ENCODE peak calls at places on chromosomes 11 and 22, in four cellular contexts. U is GM19239, T is endothelial cell, Q is psoas muscle. H is an unnamed sample.

GRCh38 chr22:20258584-20259335 is 9.4 kb downstream of the RTN4R start:
- DNase-seq in Q (no peak), T (peak), U (no peak), H (no peak)

GRCh38 chr11:72969894-72970335 is 155.7 kb downstream of the ATG16L2 start:
- DNase-seq in Q (no peak), U (peak), T (no peak), H (no peak)

GRCh38 chr11:129611661-129612566 is 203.7 kb upstream of the TMEM45B start:
- DNase-seq in T (no peak), U (no peak), Q (no peak), H (no peak)

GRCh38 chr11:32312865-32313403 is 122.4 kb downstream of the WT1 start:
- DNase-seq in T (peak), U (no peak), Q (no peak), H (no peak)

GRCh38 chr22:46829140-46829891 is 66.9 kb downstream of the TBC1D22A start:
- DNase-seq in Q (no peak), U (no peak), T (no peak), H (no peak)

GRCh38 chr11:122141757-122142156 is 25.7 kb upstream of the BLID start:
- DNase-seq in T (no peak), Q (no peak), U (no peak), H (no peak)

GRCh38 chr22:26671317-26672059 is 14.1 kb downstream of the MIAT start:
- DNase-seq in U (peak), T (no peak), Q (peak), H (peak)

GRCh38 chr11:95499516-95500135 is 268.6 kb upstream of the SESN3 start:
- DNase-seq in Q (no peak), T (no peak), U (no peak), H (no peak)

GRCh38 chr11:96242971-96243647 is 99.9 kb downstream of the MAML2 start:
- DNase-seq in Q (peak), T (peak), U (peak), H (peak)

GRCh38 chr22:19429950-19430889 is 1.3 kb downstream of the HIRA start:
- DNase-seq in T (no peak), Q (no peak), U (peak), H (no peak)

GRCh38 chr11:62678770-62679696 is at the start of gene UBXN1:
- DNase-seq in U (peak), Q (peak), T (peak), H (peak)

GRCh38 chr22:50530857-50531545 is 1.2 kb upstream of the TYMP start:
- DNase-seq in Q (peak), T (peak), U (no peak), H (peak)

GRCh38 chr11:19419813-19420212 is 179.1 kb upstream of the E2F8 start:
- DNase-seq in T (no peak), Q (no peak), U (no peak), H (no peak)

GRCh38 chr11:88972210-88972609 is 93.6 kb downstream of the GRM5 start:
- DNase-seq in U (no peak), Q (no peak), T (no peak), H (no peak)

GRCh38 chr11:45618897-45619296 is 46.5 kb downstream of the CHST1 start:
- DNase-seq in T (no peak), Q (no peak), U (no peak), H (no peak)

GRCh38 chr11:131864205-131864604 is 493.8 kb downstream of the NTM start:
- DNase-seq in Q (no peak), T (no peak), U (no peak), H (no peak)

GRCh38 chr11:47152953-47153950 is 23.4 kb downstream of the ARFGAP2 start:
- DNase-seq in Q (peak), T (peak), U (peak), H (peak)

GRCh38 chr11:20762980-20763379 is 93.6 kb downstream of the NELL1 start:
- DNase-seq in Q (no peak), T (no peak), U (no peak), H (no peak)

GRCh38 chr11:106988151-106988806 is 30.0 kb downstream of the GUCY1A2 start:
- DNase-seq in U (no peak), T (no peak), Q (no peak), H (no peak)

GRCh38 chr11:46649180-46649738 is 31.9 kb downstream of the ATG13 start:
- DNase-seq in Q (no peak), T (no peak), U (no peak), H (no peak)

GRCh38 chr11:118437046-118437735 is 899 bp downstream of the KMT2A start:
- DNase-seq in Q (peak), U (no peak), T (peak), H (peak)

GRCh38 chr22:48459259-48459658 is 1368.4 kb downstream of the BRD1 start:
- DNase-seq in Q (no peak), T (no peak), U (no peak), H (no peak)

GRCh38 chr11:26286472-26287066 is 45.4 kb upstream of the ANO3 start:
- DNase-seq in Q (no peak), U (no peak), T (peak), H (no peak)

GRCh38 chr11:2569731-2570210 is 125.0 kb downstream of the KCNQ1 start:
- DNase-seq in T (no peak), Q (peak), U (no peak), H (no peak)

GRCh38 chr11:114280696-114281095 is 15.5 kb upstream of the NNMT start:
- DNase-seq in T (peak), Q (peak), U (no peak), H (no peak)

GRCh38 chr11:65366340-65366773 is 11.8 kb downstream of the TIGD3 start:
- DNase-seq in Q (no peak), U (peak), T (no peak), H (no peak)

GRCh38 chr11:22920939-22921565 is 60.8 kb upstream of the CCDC179 start:
- DNase-seq in Q (no peak), U (no peak), T (peak), H (no peak)

GRCh38 chr22:49630448-49630946 is 197.2 kb downstream of the BRD1 start:
- DNase-seq in U (no peak), T (no peak), Q (no peak), H (no peak)

GRCh38 chr11:119373059-119373875 is 8.2 kb downstream of the USP2 start:
- DNase-seq in T (no peak), U (no peak), Q (no peak), H (no peak)

GRCh38 chr22:22395230-22395629 is 113.3 kb downstream of the ZNF280B start:
- DNase-seq in T (no peak), Q (no peak), U (no peak), H (no peak)

GRCh38 chr11:32405592-32405991 is 29.7 kb downstream of the WT1 start:
- DNase-seq in T (no peak), U (no peak), Q (no peak), H (no peak)

GRCh38 chr11:19679952-19680823 is 32.4 kb upstream of the NAV2 start:
- DNase-seq in U (no peak), T (no peak), Q (peak), H (no peak)

GRCh38 chr11:44625759-44626523 is 60.5 kb downstream of the CD82 start:
- DNase-seq in U (no peak), Q (no peak), T (no peak), H (no peak)

GRCh38 chr11:63915961-63916836 is 765 bp downstream of the RCOR2 start:
- DNase-seq in T (peak), U (peak), Q (peak), H (no peak)

GRCh38 chr11:59025097-59025496 is 61.0 kb upstream of the GLYATL1B start:
- DNase-seq in Q (no peak), U (no peak), T (no peak), H (no peak)

GRCh38 chr11:89201138-89201537 is 23.5 kb downstream of the TYR start:
- DNase-seq in U (no peak), T (no peak), Q (no peak), H (no peak)

GRCh38 chr22:50583294-50583865 is 731 bp upstream of the CHKB start:
- DNase-seq in Q (no peak), U (no peak), T (no peak), H (no peak)

GRCh38 chr11:77557553-77557952 is 32.2 kb upstream of the AQP11 start:
- DNase-seq in U (no peak), Q (no peak), T (peak), H (no peak)

H was measured in activated T-cell treated with anti-CD3 and anti-CD28 coated beads for 24 hours.